ENCODE peak calls at places on chromosomes 5 and 9, in seven cellular contexts. V is NCI-H345; X is ELR; Y is NCI-H1436; G is HuH-7; Z is stimulated activated CD4-positive, alpha-beta T cell treated with anti-CD3 and anti-CD28 coated beads, Interleukin-1b, Interleukin-23, amount 100 ng/mL, for 4 hours; F is keratinocyte. H is an unnamed sample.

GRCh38 chr5:12658871-12659446 is 754.7 kb upstream of the CTNND2 start:
- DNase-seq in F (no peak), Z (no peak), G (no peak), X (no peak), V (no peak), Y (no peak), H (no peak)

GRCh38 chr5:75366787-75367186 is 29.8 kb downstream of the HMGCR start:
- DNase-seq in G (no peak), F (no peak), Y (no peak), V (no peak), Z (no peak), X (no peak), H (no peak)

GRCh38 chr5:147037517-147038205 is 159.1 kb upstream of the PPP2R2B start:
- DNase-seq in F (peak), G (no peak), Z (no peak), Y (no peak), X (peak), V (no peak), H (no peak)

GRCh38 chr9:72465602-72466001 is 55.8 kb upstream of the TMC1 start:
- DNase-seq in X (peak), V (no peak), Y (no peak), G (no peak), Z (no peak), F (no peak), H (peak)

GRCh38 chr5:152303841-152304240 is 101.2 kb downstream of the NMUR2 start:
- DNase-seq in X (no peak), V (no peak), G (no peak), F (no peak), Z (no peak), Y (no peak), H (no peak)

GRCh38 chr5:139880416-139881144 is 85.0 kb downstream of the PSD2 start:
- DNase-seq in X (no peak), V (no peak), G (no peak), F (no peak), Z (no peak), Y (no peak), H (no peak)

GRCh38 chr9:78325343-78325742 is 28.4 kb downstream of the PSAT1 start:
- DNase-seq in Y (no peak), Z (no peak), G (no peak), X (no peak), F (no peak), V (no peak), H (peak)

GRCh38 chr9:114224247-114224610 is 68.9 kb downstream of the COL27A1 start:
- DNase-seq in V (peak), F (no peak), G (no peak), Y (no peak), Z (no peak), X (peak), H (no peak)

GRCh38 chr5:24547127-24547526 is 97.7 kb downstream of the CDH10 start:
- DNase-seq in V (peak), G (no peak), Z (no peak), X (no peak), F (no peak), Y (peak), H (no peak)

GRCh38 chr5:178474562-178475184 is 115.5 kb downstream of the COL23A1 start:
- DNase-seq in F (no peak), Y (no peak), X (no peak), G (no peak), Z (no peak), V (no peak), H (no peak)

GRCh38 chr9:91589101-91589553 is 165.5 kb upstream of the NFIL3 start:
- DNase-seq in V (peak), G (no peak), F (no peak), Y (no peak), Z (no peak), X (no peak), H (peak)

GRCh38 chr5:116013931-116014330 is 18.3 kb upstream of the ARL14EPL start:
- DNase-seq in G (no peak), V (no peak), X (no peak), F (no peak), Y (no peak), Z (no peak), H (no peak)

GRCh38 chr5:109168151-109168550 is 241.6 kb downstream of the PJA2 start:
- DNase-seq in X (no peak), V (no peak), F (no peak), G (no peak), Y (no peak), Z (no peak), H (no peak)

GRCh38 chr5:179595916-179596315 is 27.6 kb downstream of the HNRNPH1 start:
- DNase-seq in Z (no peak), X (peak), G (no peak), V (no peak), F (no peak), Y (no peak), H (no peak)

GRCh38 chr9:133615101-133615896 is 6.1 kb upstream of the FAM163B start:
- DNase-seq in Z (no peak), G (no peak), F (no peak), X (no peak), Y (no peak), V (no peak), H (no peak)

GRCh38 chr5:83368317-83368716 is 103.2 kb upstream of the VCAN start:
- DNase-seq in Z (no peak), V (no peak), G (no peak), Y (no peak), X (peak), F (peak), H (peak)

GRCh38 chr9:111661802-111662491 is 542 bp downstream of the GNG10 start:
- DNase-seq in Y (no peak), X (peak), Z (no peak), V (peak), G (peak), F (no peak), H (no peak)

H was measured in HFF-Myc.